ENCODE peak calls at places on chromosomes 7 and 10, in four cellular contexts. Y is EL; E is CD4-positive, alpha-beta memory T cell; L is GM23338. Z is an unnamed sample.

GRCh38 chr7:133654547-133654946 is 401.7 kb downstream of the EXOC4 start:
- DNase-seq in Y (no peak), L (no peak), E (no peak), Z (no peak)

GRCh38 chr10:117000580-117000979 is 4.4 kb downstream of the SHTN1 start:
- DNase-seq in L (peak), E (no peak), Y (no peak), Z (no peak)

GRCh38 chr7:50621206-50621605 is 56.0 kb upstream of the DDC start:
- DNase-seq in Y (no peak), E (no peak), L (no peak), Z (no peak)

GRCh38 chr10:98257961-98258360 is 10.0 kb downstream of the LOXL4 start:
- DNase-seq in L (no peak), Y (no peak), E (no peak), Z (no peak)

GRCh38 chr10:30068482-30069223 is 9.3 kb upstream of the JCAD start:
- DNase-seq in E (no peak), L (no peak), Y (no peak), Z (no peak)

GRCh38 chr7:4753610-4754432 is 21.6 kb upstream of the AP5Z1 start:
- DNase-seq in Y (peak), L (peak), E (peak), Z (no peak)

GRCh38 chr7:16299853-16300252 is 121.5 kb downstream of the CRPPA start:
- DNase-seq in Y (no peak), E (no peak), L (no peak), Z (no peak)

GRCh38 chr10:69685802-69686585 is 55.9 kb downstream of the FAM241B start:
- DNase-seq in E (no peak), Y (peak), L (no peak), Z (peak)

GRCh38 chr10:79068203-79068561 is 584 bp upstream of the ZMIZ1 start:
- DNase-seq in Y (no peak), L (peak), E (peak), Z (no peak)

GRCh38 chr10:102461187-102462054 is 10.1 kb upstream of the C10orf95 start:
- DNase-seq in L (peak), Y (peak), E (peak), Z (peak)

GRCh38 chr10:92328999-92329398 is 38.0 kb downstream of the MARCHF5 start:
- DNase-seq in L (no peak), E (no peak), Y (no peak), Z (no peak)

GRCh38 chr7:150959739-150960734 is 18.1 kb downstream of the KCNH2 start:
- DNase-seq in L (no peak), E (no peak), Y (no peak), Z (no peak)

GRCh38 chr10:125217986-125218675 is 57.8 kb upstream of the CTBP2 start:
- DNase-seq in E (no peak), L (peak), Y (peak), Z (no peak)

GRCh38 chr7:111045469-111045868 is 45.5 kb upstream of the LRRN3 start:
- DNase-seq in E (no peak), Y (no peak), L (peak), Z (no peak)

GRCh38 chr10:1022413-1022812 is 3.2 kb downstream of the IDI2 start:
- DNase-seq in Y (no peak), E (no peak), L (peak), Z (no peak)

GRCh38 chr7:8133955-8134733 is 127.8 kb downstream of the ICA1 start:
- DNase-seq in E (peak), Y (no peak), L (no peak), Z (no peak)

GRCh38 chr10:7251696-7252465 is 159.0 kb downstream of the SFMBT2 start:
- DNase-seq in E (no peak), Y (no peak), L (no peak), Z (no peak)

GRCh38 chr7:116689787-116690186 is 17.8 kb downstream of the MET start:
- DNase-seq in L (no peak), E (no peak), Y (peak), Z (no peak)

GRCh38 chr10:35424680-35425285 is 88.5 kb downstream of the CCNY start:
- DNase-seq in L (no peak), Y (no peak), E (no peak), Z (no peak)

GRCh38 chr10:119761106-119761505 is 35.3 kb downstream of the INPP5F start:
- DNase-seq in L (no peak), Y (peak), E (no peak), Z (peak)

GRCh38 chr7:1028044-1028770 is 16.1 kb upstream of the GPR146 start:
- DNase-seq in Y (peak), E (peak), L (peak), Z (peak)

GRCh38 chr7:101870361-101871062 is 53.1 kb downstream of the CUX1 start:
- DNase-seq in E (no peak), L (peak), Y (peak), Z (no peak)

GRCh38 chr10:12389154-12389734 is 39.9 kb downstream of the CAMK1D start:
- DNase-seq in Y (no peak), E (no peak), L (no peak), Z (no peak)

GRCh38 chr7:141132671-141133070 is 58.8 kb downstream of the TMEM178B start:
- DNase-seq in Y (no peak), L (no peak), E (no peak), Z (no peak)

GRCh38 chr10:22761569-22762220 is 47.3 kb upstream of the PIP4K2A start:
- DNase-seq in L (no peak), E (no peak), Y (peak), Z (no peak)

GRCh38 chr10:13072339-13072738 is 27.6 kb upstream of the OPTN start:
- DNase-seq in Y (no peak), L (no peak), E (no peak), Z (no peak)

GRCh38 chr10:7605565-7606295 is 61.0 kb downstream of the ITIH5 start:
- DNase-seq in Y (no peak), L (no peak), E (no peak), Z (no peak)

GRCh38 chr10:6116806-6117205 is 28.0 kb downstream of the RBM17 start:
- DNase-seq in Y (no peak), L (no peak), E (no peak), Z (no peak)

GRCh38 chr10:58942724-58943123 is 233.7 kb upstream of the PHYHIPL start:
- DNase-seq in L (no peak), Y (no peak), E (no peak), Z (no peak)

GRCh38 chr10:72754275-72755032 is 62.5 kb downstream of the MCU start:
- DNase-seq in Y (no peak), E (no peak), L (no peak), Z (no peak)

GRCh38 chr10:127186846-127187245 is 9.5 kb downstream of the INSYN2A start:
- DNase-seq in E (no peak), L (no peak), Y (peak), Z (no peak)

GRCh38 chr10:22320591-22321155 is at the start of gene BMI1:
- DNase-seq in E (peak), Y (peak), L (peak), Z (no peak)

GRCh38 chr7:101370836-101371235 is 8.2 kb downstream of the COL26A1 start:
- DNase-seq in L (no peak), E (no peak), Y (no peak), Z (no peak)

GRCh38 chr7:156519070-156519469 is 121.5 kb upstream of the RNF32 start:
- DNase-seq in Y (no peak), L (no peak), E (no peak), Z (no peak)

GRCh38 chr7:134832367-134832766 is 52.9 kb downstream of the CALD1 start:
- DNase-seq in L (no peak), Y (no peak), E (no peak), Z (no peak)

GRCh38 chr10:14605231-14605925 is 169.3 kb downstream of the FAM107B start:
- DNase-seq in L (peak), Y (peak), E (peak), Z (no peak)

GRCh38 chr10:58453098-58453497 is 59.6 kb upstream of the BICC1 start:
- DNase-seq in Y (no peak), E (no peak), L (no peak), Z (no peak)

GRCh38 chr10:17171131-17171530 is 30.3 kb downstream of the TRDMT1 start:
- DNase-seq in L (peak), E (no peak), Y (no peak), Z (no peak)

GRCh38 chr7:127392566-127393369 is at the start of gene ZNF800:
- DNase-seq in Y (peak), E (peak), L (peak), Z (peak)